ENCODE peak calls at places on chromosomes 2 and 18, in six cellular contexts. W is foreskin fibroblast, M is astrocyte of the spinal cord, T is tibial nerve, P is psoas muscle, C is HepG2. D is an unnamed sample.

GRCh38 chr2:9205963-9206948 is at the start of gene ASAP2:
- DNase-seq in C (peak; percentile 59), M (peak; percentile 59), P (peak; percentile 80), W (peak; percentile 90), T (peak; percentile 55), D (peak; percentile 73)

GRCh38 chr18:12079504-12080237 is 14.0 kb upstream of the ANKRD62 start:
- DNase-seq in P (no peak), W (no peak), T (peak; percentile 58), C (peak; percentile 57), M (peak; percentile 76), D (peak; percentile 82)

GRCh38 chr2:97749611-97750010 is 36.2 kb downstream of the ZAP70 start:
- DNase-seq in T (no peak), W (no peak), C (no peak), M (no peak), P (no peak), D (no peak)

GRCh38 chr2:176115883-176116813 is at the start of gene HOXD10:
- DNase-seq in T (no peak), W (no peak), C (no peak), M (no peak), P (no peak), D (no peak)

GRCh38 chr2:127293758-127294562 is at the start of gene ERCC3:
- DNase-seq in T (peak; percentile 80), M (peak; percentile 80), W (peak; percentile 92), C (peak; percentile 89), P (peak; percentile 87), D (peak; percentile 75)

GRCh38 chr18:74115046-74115445 is 32.6 kb downstream of the FBXO15 start:
- DNase-seq in W (peak; percentile 71), T (no peak), P (no peak), M (peak; percentile 67), C (no peak), D (peak; percentile 10)

GRCh38 chr2:85924522-85924921 is 35.7 kb upstream of the ST3GAL5 start:
- DNase-seq in M (peak; percentile 19), W (peak; percentile 83), P (peak; percentile 60), T (peak; percentile 77), C (no peak), D (peak; percentile 93)

GRCh38 chr2:20976527-20976926 is 67.3 kb downstream of the APOB start:
- DNase-seq in W (no peak), T (no peak), M (no peak), C (no peak), P (no peak), D (no peak)

GRCh38 chr2:221833972-221834371 is 261.9 kb upstream of the EPHA4 start:
- DNase-seq in W (no peak), P (no peak), C (no peak), M (no peak), T (no peak), D (no peak)

GRCh38 chr2:182593394-182593707 is 122.7 kb upstream of the DNAJC10 start:
- DNase-seq in T (no peak), P (no peak), M (peak; percentile 79), W (peak; percentile 87), C (no peak), D (peak; percentile 81)
- H3K4me3 ChIP-seq in T (no peak overlapping the region), P (no peak overlapping the region), M (no peak overlapping the region), W (no peak overlapping the region), C (no peak overlapping the region), D (no peak overlapping the region)

DNA sequence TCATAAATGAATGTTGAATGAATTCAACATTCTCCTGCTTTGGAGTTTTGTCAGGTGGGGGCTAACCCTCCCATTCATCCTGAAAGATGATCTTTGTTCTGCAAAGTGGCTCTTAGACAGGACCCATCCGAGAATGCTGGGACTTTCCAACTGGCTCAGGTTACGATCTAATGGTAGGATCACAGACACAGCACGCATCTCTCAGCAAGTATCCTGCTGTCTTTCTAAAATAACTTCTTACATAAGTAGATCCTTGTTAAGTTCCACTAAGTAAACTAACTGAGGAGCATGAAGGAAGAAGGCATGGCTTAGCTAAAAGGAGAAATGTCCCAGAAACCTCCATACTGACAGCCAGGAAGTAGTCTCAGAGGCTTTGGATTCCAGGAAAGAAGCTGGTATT is 23.7 kb downstream of the CYP27A1 start:
- DNase-seq in W (peak; percentile 48), T (no peak), P (no peak), M (peak; percentile 87), C (peak; percentile 74), D (peak; percentile 42)
- H3K4me3 ChIP-seq in W (no peak overlapping the region), T (no peak overlapping the region), P (peak overlapping the region; percentile 32), M (no peak overlapping the region), C (peak overlapping the region; percentile 40), D (no peak overlapping the region)

DNA sequence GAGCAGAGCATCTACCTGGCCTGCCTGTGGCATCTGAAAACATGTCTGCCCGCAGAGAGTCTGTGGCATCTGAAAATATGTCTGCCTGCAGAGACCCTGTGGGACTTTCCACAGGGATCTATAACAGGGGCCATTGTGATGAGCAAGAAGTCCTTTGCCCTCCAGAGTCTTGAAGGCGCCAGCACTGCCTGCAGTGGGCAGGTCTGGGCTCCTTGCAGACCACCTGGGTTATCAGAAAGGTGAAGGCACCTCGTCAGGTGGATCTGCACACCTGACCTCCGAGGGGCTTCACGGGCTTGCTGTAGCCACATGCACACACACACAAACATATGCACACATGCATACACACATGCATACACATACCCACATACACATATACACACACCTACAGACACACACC is 189.5 kb upstream of the HDAC4 start:
- DNase-seq in P (no peak), W (no peak), T (no peak), M (no peak), C (no peak), D (no peak)
- H3K4me3 ChIP-seq in P (no peak overlapping the region), W (no peak overlapping the region), T (no peak overlapping the region), M (no peak overlapping the region), C (no peak overlapping the region), D (no peak overlapping the region)

GRCh38 chr2:133379159-133379558 is 189.1 kb downstream of the NCKAP5 start:
- DNase-seq in P (no peak), C (no peak), T (no peak), M (no peak), W (peak; percentile 59), D (no peak)
- H3K4me3 ChIP-seq in P (no peak overlapping the region), C (no peak overlapping the region), T (no peak overlapping the region), M (no peak overlapping the region), W (no peak overlapping the region), D (no peak overlapping the region)

DNA sequence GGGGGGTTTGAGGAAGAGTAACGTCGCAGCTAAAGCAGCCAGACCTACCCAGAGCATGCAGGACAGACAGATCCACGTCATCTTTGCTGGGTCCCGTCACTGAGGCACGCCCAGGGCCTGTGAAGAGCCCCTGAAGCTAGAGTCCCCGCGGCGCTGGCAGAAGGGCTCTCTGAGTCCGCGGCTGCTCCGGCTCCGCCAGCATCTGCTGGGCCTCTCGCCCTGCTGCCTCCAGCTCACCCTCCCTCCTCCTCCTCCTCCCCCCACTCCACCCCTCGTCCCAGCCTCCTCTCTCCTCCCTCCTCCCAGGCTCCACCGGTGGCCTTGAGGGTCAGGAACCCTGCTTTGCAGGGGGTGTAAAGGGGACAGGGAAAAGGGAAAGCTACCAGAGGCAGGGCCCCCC is at the start of gene TNS1:
- DNase-seq in W (peak; percentile 85), P (peak; percentile 70), T (peak; percentile 53), C (no peak), M (peak; percentile 39), D (peak; percentile 59)
- H3K4me3 ChIP-seq in W (peak within 1 kb of the TSS; percentile 81), P (peak within 1 kb of the TSS; percentile 43), T (peak within 1 kb of the TSS; percentile 22), C (no peak within 1 kb of the TSS), M (peak within 1 kb of the TSS; percentile 34), D (peak within 1 kb of the TSS; percentile 68)

GRCh38 chr2:103167599-103167998 is 405.8 kb downstream of the TMEM182 start:
- DNase-seq in M (no peak), P (no peak), T (no peak), C (no peak), W (no peak), D (no peak)

GRCh38 chr2:103166406-103167324 is 404.8 kb downstream of the TMEM182 start:
- DNase-seq in P (no peak), M (no peak), C (peak; percentile 33), T (no peak), W (no peak), D (no peak)

GRCh38 chr2:103159018-103159417 is 397.2 kb downstream of the TMEM182 start:
- DNase-seq in W (no peak), M (no peak), P (no peak), C (no peak), T (no peak), D (no peak)

GRCh38 chr2:103165836-103166235 is 404.0 kb downstream of the TMEM182 start:
- DNase-seq in C (no peak), M (no peak), T (no peak), P (no peak), W (no peak), D (no peak)

DNA sequence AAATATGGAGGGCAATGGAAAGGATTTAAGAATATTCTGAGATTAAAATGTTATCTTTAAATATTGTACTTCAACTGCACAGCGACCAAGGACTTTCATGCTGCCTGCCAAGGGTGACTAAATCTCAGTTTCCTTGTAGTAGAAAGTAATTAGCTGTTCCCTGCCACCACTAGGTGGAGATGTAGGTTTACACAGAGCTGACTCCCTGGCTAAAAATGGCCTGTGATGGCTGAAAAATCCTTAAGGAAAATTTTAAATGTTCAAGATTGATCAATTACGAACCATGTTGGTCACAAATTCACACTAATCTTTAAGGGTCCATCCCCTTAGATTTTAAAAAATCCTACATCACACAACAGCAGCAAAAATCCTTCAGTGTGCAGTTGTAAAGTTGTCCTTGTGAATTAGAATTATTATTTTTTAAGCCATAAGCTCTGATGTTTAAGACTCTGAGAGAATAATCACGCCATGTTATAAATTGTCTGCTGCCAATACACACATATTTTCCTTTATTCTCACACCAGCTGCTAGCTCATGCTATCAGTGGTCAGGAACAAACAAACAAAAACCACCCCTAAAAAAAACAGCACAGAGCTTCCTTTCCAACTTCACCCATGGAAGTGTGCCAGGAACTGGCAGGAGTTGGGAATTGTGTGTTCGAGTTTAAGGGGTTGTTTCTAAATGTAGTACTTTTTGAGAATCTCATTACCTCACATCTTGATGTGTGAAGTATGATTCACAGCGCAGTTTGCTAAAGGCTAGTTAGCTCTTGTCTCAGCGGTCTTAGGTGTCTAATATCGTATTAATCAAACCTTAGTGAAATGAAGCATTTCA is 399.8 kb downstream of the TMEM182 start:
- DNase-seq in T (peak; percentile 40), W (peak; percentile 7), M (peak; percentile 62), P (no peak), C (peak; percentile 62), D (peak; percentile 63)
- H3K4me3 ChIP-seq in T (no peak overlapping the region), W (no peak overlapping the region), M (no peak overlapping the region), P (no peak overlapping the region), C (no peak overlapping the region), D (no peak overlapping the region)

DNA sequence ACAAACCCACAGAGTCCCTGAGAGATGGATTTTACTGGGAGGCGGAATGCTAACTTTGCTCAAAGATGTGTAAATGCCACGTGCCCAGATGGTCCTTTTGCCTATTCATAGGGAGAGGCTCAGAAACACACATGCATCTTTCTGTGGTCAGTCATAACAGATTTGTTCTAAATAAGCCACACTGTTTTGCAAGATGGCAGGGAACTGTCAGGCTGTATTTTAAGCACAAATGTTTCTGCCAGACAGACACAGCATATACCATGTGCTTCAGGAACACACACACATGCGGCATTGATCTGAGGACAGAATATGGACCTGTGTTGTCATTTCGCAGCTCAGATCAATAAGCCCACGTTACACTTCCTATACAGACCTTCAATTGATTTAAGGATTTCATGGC is 312.1 kb downstream of the GPD2 start:
- DNase-seq in P (no peak), W (no peak), T (no peak), M (no peak), C (no peak), D (no peak)
- H3K4me3 ChIP-seq in P (no peak overlapping the region), W (no peak overlapping the region), T (no peak overlapping the region), M (no peak overlapping the region), C (no peak overlapping the region), D (no peak overlapping the region)

DNA sequence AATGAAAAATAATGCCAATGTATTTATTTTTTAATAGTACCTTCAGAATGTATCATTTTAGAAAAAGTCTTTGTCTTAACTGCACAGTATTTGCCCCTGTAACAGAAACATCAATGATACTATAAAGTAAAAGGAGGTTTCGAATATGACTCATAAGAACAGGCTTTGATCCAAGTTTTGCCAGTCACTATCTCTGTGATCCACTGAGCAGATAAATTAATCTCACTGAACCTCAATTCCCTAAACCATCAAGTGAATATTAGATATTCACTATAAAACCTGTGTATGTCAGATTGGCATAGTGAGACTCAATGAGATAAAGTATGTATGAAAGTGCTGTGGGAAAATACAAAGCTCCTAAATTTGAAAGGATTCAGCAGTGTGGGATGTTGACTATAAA is 292.1 kb downstream of the EXOC6B start:
- DNase-seq in P (no peak), C (no peak), M (peak; percentile 40), T (no peak), W (peak; percentile 72), D (peak; percentile 17)
- H3K4me3 ChIP-seq in P (no peak overlapping the region), C (no peak overlapping the region), M (no peak overlapping the region), T (no peak overlapping the region), W (no peak overlapping the region), D (no peak overlapping the region)

D was measured in fibroblast of pulmonary artery.